ENCODE peak calls at places on chromosomes 13 and 19, in eight cellular contexts. F, S, B, M, P, I, D and N are unnamed samples. For H3K9me3, the result is how much of the 10 kb centered on the place peaks cover.

GRCh38 chr19:3969435-3970312 is 1.2 kb downstream of the DAPK3 start:
- DNase-seq in F (no peak), S (peak), B (no peak), M (peak), P (no peak), I (peak), D (peak), N (peak)

GRCh38 chr13:30872685-30873443 is 33.2 kb upstream of the MEDAG start:
- DNase-seq in F (no peak), S (peak), B (peak), M (peak), P (no peak), I (peak), D (no peak), N (no peak)

GRCh38 chr19:29878973-29879654 is 62.9 kb upstream of the URI1 start:
- DNase-seq in F (peak), S (peak), B (peak), M (peak), P (peak), I (no peak), D (peak), N (peak)

GRCh38 chr19:1105217-1105872 is 1.6 kb downstream of the GPX4 start:
- DNase-seq in F (no peak), S (no peak), B (no peak), M (peak), P (no peak), I (no peak), D (no peak), N (peak)

GRCh38 chr19:10270616-10271394 is at the start of gene ICAM1:
- DNase-seq in F (peak), S (peak), B (peak), M (peak), P (no peak), I (peak), D (peak), N (peak)

GRCh38 chr19:1063030-1063908 is 3.7 kb upstream of the ARHGAP45 start:
- DNase-seq in F (peak), S (no peak), B (peak), M (peak), P (peak), I (no peak), D (peak), N (peak)

GRCh38 chr13:46149272-46150133 is 32.5 kb downstream of the LCP1 start:
- DNase-seq in F (no peak), S (no peak), B (no peak), M (peak), P (no peak), I (no peak), D (peak), N (peak)

GRCh38 chr13:71610876-71611275 is 256.1 kb downstream of the DACH1 start:
- DNase-seq in F (no peak), S (no peak), B (no peak), M (no peak), P (no peak), I (no peak), D (no peak), N (no peak)

GRCh38 chr13:105139048-105139379 is 1396.4 kb downstream of the EFNB2 start:
- DNase-seq in F (no peak), S (no peak), B (no peak), M (no peak), P (no peak), I (no peak), D (peak), N (no peak)

GRCh38 chr19:46787331-46788100 is 878 bp downstream of the SLC1A5 start:
- DNase-seq in F (peak), S (peak), B (peak), M (peak), P (no peak), I (peak), D (peak), N (peak)

GRCh38 chr19:19259741-19260140 is 13.4 kb downstream of the TM6SF2 start:
- DNase-seq in F (peak), S (peak), B (peak), M (peak), P (peak), I (no peak), D (peak), N (peak)

GRCh38 chr13:25756251-25756650 is 295.6 kb downstream of the SHISA2 start:
- DNase-seq in F (no peak), S (no peak), B (no peak), M (no peak), P (no peak), I (no peak), D (no peak), N (no peak)

GRCh38 chr13:80558074-80558473 is 217.1 kb upstream of the SPRY2 start:
- DNase-seq in F (no peak), S (no peak), B (no peak), M (no peak), P (no peak), I (peak), D (no peak), N (peak)

GRCh38 chr13:40781717-40782116 is 7.7 kb upstream of the SLC25A15 start:
- DNase-seq in F (peak), S (no peak), B (no peak), M (no peak), P (no peak), I (no peak), D (no peak), N (no peak)

GRCh38 chr13:45242070-45242469 is 41.2 kb upstream of the KCTD4 start:
- DNase-seq in F (no peak), S (no peak), B (peak), M (peak), P (peak), I (no peak), D (no peak), N (peak)

GRCh38 chr19:36114763-36115452 is at the start of gene POLR2I:
- DNase-seq in F (peak), S (peak), B (peak), M (peak), P (peak), I (peak), D (peak), N (peak)

GRCh38 chr13:23901365-23901764 is 4.1 kb upstream of the C1QTNF9B start:
- DNase-seq in F (no peak), S (no peak), B (no peak), M (peak), P (no peak), I (no peak), D (no peak), N (peak)

GRCh38 chr13:26978081-26978860 is 193.3 kb downstream of the USP12 start:
- DNase-seq in F (no peak), S (no peak), B (no peak), M (no peak), P (no peak), I (peak), D (no peak), N (no peak)

GRCh38 chr19:44677019-44677809 is 5.9 kb downstream of the CEACAM19 start:
- DNase-seq in F (peak), S (peak), B (peak), M (peak), P (peak), I (peak), D (no peak), N (peak)

GRCh38 chr19:50214699-50215543 is 11.5 kb downstream of the MYH14 start:
- DNase-seq in F (no peak), S (peak), B (no peak), M (no peak), P (peak), I (peak), D (no peak), N (peak)

GRCh38 chr13:50644081-50644871 is 199.2 kb downstream of the DLEU7 start:
- DNase-seq in F (peak), S (no peak), B (no peak), M (no peak), P (no peak), I (no peak), D (no peak), N (peak)

GRCh38 chr13:36130542-36131214 is 504 bp downstream of the DCLK1 start:
- DNase-seq in F (no peak), S (peak), B (peak), M (peak), P (no peak), I (peak), D (no peak), N (no peak)

GRCh38 chr19:54576411-54576976 is 2.9 kb downstream of the LILRA2 start:
- DNase-seq in F (no peak), S (no peak), B (no peak), M (no peak), P (no peak), I (peak), D (no peak), N (no peak)

GRCh38 chr13:36919206-36919832 is 719 bp downstream of the SMAD9 start:
- DNase-seq in F (peak), S (peak), B (peak), M (peak), P (no peak), I (peak), D (no peak), N (peak)

GRCh38 chr13:30739646-30740642 is 4.6 kb downstream of the ALOX5AP start:
- DNase-seq in F (peak), S (peak), B (no peak), M (peak), P (peak), I (no peak), D (no peak), N (peak)

GRCh38 chr13:106234656-106235055 is 300.8 kb downstream of the EFNB2 start:
- DNase-seq in F (no peak), S (peak), B (no peak), M (no peak), P (no peak), I (no peak), D (no peak), N (no peak)

GRCh38 chr19:10238172-10238783 is 7.1 kb upstream of the S1PR2 start:
- DNase-seq in F (peak), S (no peak), B (no peak), M (peak), P (no peak), I (peak), D (no peak), N (peak)

DNA sequence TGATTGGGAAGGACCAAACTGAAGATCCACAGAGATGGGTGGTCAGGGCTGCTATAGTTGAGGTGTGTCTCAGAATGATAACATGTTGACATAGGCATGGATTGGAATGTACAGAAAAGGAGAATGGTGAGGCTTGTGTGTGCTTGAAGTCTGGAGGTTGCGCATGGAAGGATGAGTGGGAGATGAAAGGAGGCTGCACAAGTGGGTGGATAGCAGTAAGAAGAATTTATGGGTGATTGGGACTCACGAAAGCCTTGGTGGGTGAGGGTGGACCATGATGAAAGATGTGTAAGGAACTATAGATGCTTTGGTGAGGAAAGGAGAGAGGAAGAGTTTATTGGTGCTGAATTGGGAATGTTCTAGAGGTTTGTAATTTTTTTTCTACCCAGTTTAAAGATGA is 1287.7 kb downstream of the UQCRFS1 start:
- DNase-seq in F (no peak), S (no peak), B (no peak), M (no peak), P (no peak), I (no peak), D (no peak), N (no peak)
- H3K9me3 ChIP-seq in F (under half), S (under half), B (under half), M (under half), P (under half), I (under half), D (under half), N (under half)

GRCh38 chr19:37654833-37655688 is at the start of gene ZFP30:
- DNase-seq in F (peak), S (peak), B (peak), M (peak), P (peak), I (peak), D (no peak), N (peak)
- TF ChIP-seq EZH2phosphoT487 in F (no peak), S (no peak), B (no peak), M (no peak), P (no peak), I (no peak), D (no peak), N (no peak)

GRCh38 chr19:28711401-28711800 is 501.6 kb downstream of the UQCRFS1 start:
- DNase-seq in F (no peak), S (no peak), B (no peak), M (no peak), P (no peak), I (no peak), D (no peak), N (no peak)

GRCh38 chr19:28705008-28705407 is 507.9 kb downstream of the UQCRFS1 start:
- DNase-seq in F (peak), S (peak), B (no peak), M (peak), P (no peak), I (peak), D (no peak), N (peak)

GRCh38 chr19:28706693-28707092 is 506.3 kb downstream of the UQCRFS1 start:
- DNase-seq in F (no peak), S (no peak), B (no peak), M (no peak), P (no peak), I (no peak), D (no peak), N (peak)

GRCh38 chr19:28715157-28715556 is 497.8 kb downstream of the UQCRFS1 start:
- DNase-seq in F (no peak), S (no peak), B (no peak), M (peak), P (no peak), I (no peak), D (no peak), N (peak)

DNA sequence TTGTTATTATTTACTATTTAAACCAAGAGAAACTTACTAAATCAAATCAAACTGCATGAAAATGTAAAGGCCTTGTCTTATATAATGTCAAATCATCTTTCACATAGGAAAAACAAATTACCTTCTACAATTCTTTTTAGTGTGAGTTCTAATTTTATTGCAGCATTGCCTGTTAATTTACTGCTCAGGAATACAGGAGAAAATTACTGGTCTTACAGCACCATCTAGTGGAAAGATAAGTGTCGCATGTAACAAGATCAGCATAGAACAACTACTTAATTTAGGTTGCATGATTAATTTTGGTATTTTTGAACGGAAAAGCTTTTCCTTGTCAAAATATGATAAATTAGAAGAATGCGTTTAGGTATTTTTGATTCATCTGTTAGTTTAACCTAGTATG is 502.7 kb downstream of the UQCRFS1 start:
- DNase-seq in F (peak), S (peak), B (peak), M (peak), P (peak), I (peak), D (peak), N (peak)
- H3K9me3 ChIP-seq in F (under half), S (under half), B (under half), M (under half), P (under half), I (under half), D (under half), N (under half)

GRCh38 chr13:113926301-113926761 is 47.5 kb downstream of the C13orf46 start:
- DNase-seq in F (no peak), S (no peak), B (no peak), M (peak), P (no peak), I (no peak), D (no peak), N (no peak)
- TF ChIP-seq EZH2phosphoT487 in F (no peak), S (no peak), B (no peak), M (no peak), P (no peak), I (no peak), D (no peak), N (no peak)

GRCh38 chr13:18992791-18993190 is 188.8 kb downstream of the TUBA3C start:
- DNase-seq in F (no peak), S (no peak), B (no peak), M (no peak), P (no peak), I (no peak), D (no peak), N (no peak)
- H3K9me3 ChIP-seq in F (under half), S (under half), B (under half), M (under half), P (under half), I (under half), D (under half), N (under half)